ENCODE peak calls at places on chromosomes 16 and 17, in seven cellular contexts. One of them, this sample, is unnamed.

GRCh38 chr16:67857547-67858233 is 10.2 kb upstream of the CENPT start:
- DNase-seq in IMR-90: peak
- DNase-seq in spleen: no peak
- DNase-seq in prostate gland: peak
- DNase-seq in GM12878: no peak
- DNase-seq in A549: peak
- DNase-seq in adrenal gland: peak
- DNase-seq in this sample: peak

GRCh38 chr17:68734202-68734825 is 133.1 kb upstream of the FAM20A start:
- DNase-seq in IMR-90: no peak
- DNase-seq in spleen: no peak
- DNase-seq in prostate gland: no peak
- DNase-seq in GM12878: no peak
- DNase-seq in A549: no peak
- DNase-seq in adrenal gland: no peak
- DNase-seq in this sample: no peak

GRCh38 chr16:72051818-72052217 is 2.5 kb upstream of the HP start:
- DNase-seq in IMR-90: no peak
- DNase-seq in spleen: no peak
- DNase-seq in prostate gland: no peak
- DNase-seq in GM12878: no peak
- DNase-seq in A549: no peak
- DNase-seq in adrenal gland: no peak
- DNase-seq in this sample: no peak

GRCh38 chr17:8481089-8481488 is 45.4 kb downstream of the NDEL1 start:
- DNase-seq in IMR-90: no peak
- DNase-seq in spleen: no peak
- DNase-seq in prostate gland: no peak
- DNase-seq in GM12878: no peak
- DNase-seq in A549: no peak
- DNase-seq in adrenal gland: no peak
- DNase-seq in this sample: no peak

GRCh38 chr16:68093816-68094613 is 8.8 kb downstream of the NFATC3 start:
- DNase-seq in IMR-90: peak
- DNase-seq in spleen: no peak
- DNase-seq in prostate gland: no peak
- DNase-seq in GM12878: no peak
- DNase-seq in A549: peak
- DNase-seq in adrenal gland: no peak
- DNase-seq in this sample: no peak

GRCh38 chr17:9371019-9371418 is 204.6 kb downstream of the STX8 start:
- DNase-seq in IMR-90: peak
- DNase-seq in spleen: no peak
- DNase-seq in prostate gland: no peak
- DNase-seq in GM12878: peak
- DNase-seq in A549: peak
- DNase-seq in adrenal gland: peak
- DNase-seq in this sample: no peak

GRCh38 chr16:73058221-73058615 is 10.3 kb upstream of the ZFHX3 start:
- DNase-seq in IMR-90: no peak
- DNase-seq in spleen: peak
- DNase-seq in prostate gland: no peak
- DNase-seq in GM12878: no peak
- DNase-seq in A549: no peak
- DNase-seq in adrenal gland: peak
- DNase-seq in this sample: no peak

GRCh38 chr16:88686439-88687253 is at the start of gene SNAI3:
- DNase-seq in IMR-90: peak
- DNase-seq in spleen: peak
- DNase-seq in prostate gland: peak
- DNase-seq in GM12878: no peak
- DNase-seq in A549: peak
- DNase-seq in adrenal gland: peak
- DNase-seq in this sample: no peak

GRCh38 chr17:56913000-56913866 is 616 bp downstream of the TRIM25 start:
- DNase-seq in IMR-90: no peak
- DNase-seq in spleen: no peak
- DNase-seq in prostate gland: peak
- DNase-seq in GM12878: no peak
- DNase-seq in A549: no peak
- DNase-seq in adrenal gland: peak
- DNase-seq in this sample: peak

GRCh38 chr17:79018045-79018695 is 5.8 kb upstream of the C1QTNF1 start:
- DNase-seq in IMR-90: no peak
- DNase-seq in spleen: no peak
- DNase-seq in prostate gland: no peak
- DNase-seq in GM12878: no peak
- DNase-seq in A549: no peak
- DNase-seq in adrenal gland: peak
- DNase-seq in this sample: peak

GRCh38 chr16:1188781-1189189 is 35.9 kb downstream of the CACNA1H start:
- DNase-seq in IMR-90: peak
- DNase-seq in spleen: no peak
- DNase-seq in prostate gland: peak
- DNase-seq in GM12878: no peak
- DNase-seq in A549: no peak
- DNase-seq in adrenal gland: peak
- DNase-seq in this sample: peak

GRCh38 chr16:3509470-3509928 is 8.7 kb downstream of the CLUAP1 start:
- DNase-seq in IMR-90: no peak
- DNase-seq in spleen: peak
- DNase-seq in prostate gland: no peak
- DNase-seq in GM12878: peak
- DNase-seq in A549: no peak
- DNase-seq in adrenal gland: no peak
- DNase-seq in this sample: peak

DNA sequence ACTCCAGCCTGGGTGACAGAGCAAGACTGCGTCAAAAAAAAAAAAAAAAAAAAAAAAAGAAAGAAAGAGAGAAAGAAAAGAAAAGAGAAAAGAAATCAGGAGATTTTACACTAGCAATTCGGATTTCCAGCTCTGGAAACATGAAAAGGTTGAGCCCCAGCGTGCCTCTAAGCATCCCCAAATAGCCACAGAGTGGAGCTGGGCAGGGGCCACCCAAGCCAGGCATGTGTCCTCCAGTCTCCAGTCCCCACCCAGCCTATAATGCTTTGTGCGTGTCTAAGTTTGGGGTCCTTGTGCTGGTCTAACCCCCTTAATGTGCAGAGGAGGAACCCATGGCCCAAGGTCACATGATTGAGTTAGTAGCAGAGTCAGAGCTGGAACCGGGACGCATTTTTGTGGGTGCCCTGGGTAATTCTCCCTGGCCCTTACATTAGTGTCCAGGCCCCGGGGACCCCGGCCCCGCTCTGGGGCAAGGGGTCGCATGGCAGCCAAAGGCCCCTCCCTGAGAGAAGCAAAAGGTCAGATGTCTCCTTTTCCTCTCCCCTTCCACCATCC is 19.9 kb downstream of the ADAM11 start:
- DNase-seq in IMR-90: no peak
- DNase-seq in spleen: no peak
- DNase-seq in prostate gland: no peak
- DNase-seq in GM12878: no peak
- DNase-seq in A549: no peak
- DNase-seq in adrenal gland: no peak
- DNase-seq in this sample: no peak
- H3K27ac ChIP-seq in IMR-90: no peak
- H3K27ac ChIP-seq in spleen: no peak
- H3K27ac ChIP-seq in prostate gland: peak
- H3K27ac ChIP-seq in GM12878: no peak
- H3K27ac ChIP-seq in A549: peak
- H3K27ac ChIP-seq in adrenal gland: no peak
- H3K27ac ChIP-seq in this sample: peak

DNA sequence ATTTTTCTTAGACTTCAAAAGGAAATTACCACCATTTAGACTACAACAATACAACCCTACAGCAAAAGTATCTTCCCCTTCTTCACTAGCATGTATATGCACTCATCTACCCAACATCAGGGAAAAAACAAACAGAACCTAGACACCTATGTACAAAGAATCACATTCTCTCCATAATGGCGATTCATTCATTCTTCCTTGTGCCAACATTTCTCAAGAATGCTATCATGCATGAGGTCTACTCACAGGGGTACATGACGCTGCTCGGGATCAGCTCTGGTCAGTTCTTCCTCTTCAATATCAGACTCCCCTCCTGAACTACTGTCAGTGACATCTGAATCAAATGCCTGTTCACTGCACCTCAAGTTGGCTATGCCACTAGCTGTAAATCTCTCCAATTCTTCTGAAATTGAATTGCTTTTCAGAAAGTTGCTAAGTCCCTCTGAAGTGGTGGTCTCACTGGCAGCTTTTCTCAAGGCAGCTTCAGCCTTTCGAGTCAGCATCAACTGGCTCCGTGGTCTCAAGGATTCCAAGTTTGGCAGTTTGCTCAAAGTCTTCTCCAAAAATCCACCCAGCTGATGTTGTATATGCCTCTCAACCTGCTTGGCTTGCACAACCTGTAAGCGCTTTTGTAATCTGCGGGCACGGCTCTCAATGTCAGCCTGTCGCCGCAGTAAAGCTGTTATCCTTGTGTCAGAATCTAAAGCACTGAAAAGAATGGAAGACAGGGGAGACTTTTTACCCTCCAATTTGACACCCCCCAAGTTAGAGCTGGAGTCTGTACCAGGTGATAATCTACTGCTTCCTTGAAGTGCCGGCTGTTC is 22.4 kb downstream of the KANSL1 start:
- DNase-seq in IMR-90: no peak
- DNase-seq in spleen: no peak
- DNase-seq in prostate gland: no peak
- DNase-seq in GM12878: no peak
- DNase-seq in A549: no peak
- DNase-seq in adrenal gland: no peak
- DNase-seq in this sample: no peak
- TF ChIP-seq POLR2A in IMR-90: no peak
- TF ChIP-seq POLR2A in spleen: no peak
- TF ChIP-seq POLR2A in prostate gland: no peak
- TF ChIP-seq POLR2A in GM12878: no peak
- TF ChIP-seq POLR2A in A549: no peak
- TF ChIP-seq POLR2A in adrenal gland: no peak
- TF ChIP-seq POLR2A in this sample: no peak

GRCh38 chr16:11394593-11394960 is 49.3 kb downstream of the RMI2 start:
- DNase-seq in IMR-90: no peak
- DNase-seq in spleen: peak
- DNase-seq in prostate gland: no peak
- DNase-seq in GM12878: no peak
- DNase-seq in A549: no peak
- DNase-seq in adrenal gland: no peak
- DNase-seq in this sample: peak

GRCh38 chr16:11398136-11398535 is 52.9 kb downstream of the RMI2 start:
- DNase-seq in IMR-90: no peak
- DNase-seq in spleen: peak
- DNase-seq in prostate gland: no peak
- DNase-seq in GM12878: no peak
- DNase-seq in A549: no peak
- DNase-seq in adrenal gland: no peak
- DNase-seq in this sample: no peak

GRCh38 chr16:11395949-11396240 is 50.6 kb downstream of the RMI2 start:
- DNase-seq in IMR-90: no peak
- DNase-seq in spleen: no peak
- DNase-seq in prostate gland: no peak
- DNase-seq in GM12878: no peak
- DNase-seq in A549: no peak
- DNase-seq in adrenal gland: no peak
- DNase-seq in this sample: peak

GRCh38 chr16:11395008-11395948 is 50.0 kb downstream of the RMI2 start:
- DNase-seq in IMR-90: no peak
- DNase-seq in spleen: peak
- DNase-seq in prostate gland: peak
- DNase-seq in GM12878: no peak
- DNase-seq in A549: no peak
- DNase-seq in adrenal gland: no peak
- DNase-seq in this sample: peak

GRCh38 chr16:11396241-11397048 is 51.2 kb downstream of the RMI2 start:
- DNase-seq in IMR-90: peak
- DNase-seq in spleen: peak
- DNase-seq in prostate gland: peak
- DNase-seq in GM12878: no peak
- DNase-seq in A549: peak
- DNase-seq in adrenal gland: peak
- DNase-seq in this sample: peak
- H3K27ac ChIP-seq in IMR-90: no peak
- H3K27ac ChIP-seq in spleen: no peak
- H3K27ac ChIP-seq in prostate gland: no peak
- H3K27ac ChIP-seq in GM12878: no peak
- H3K27ac ChIP-seq in A549: peak
- H3K27ac ChIP-seq in adrenal gland: no peak
- H3K27ac ChIP-seq in this sample: no peak

GRCh38 chr17:59618894-59619312 is 792 bp upstream of the CLTC start:
- DNase-seq in IMR-90: peak
- DNase-seq in spleen: no peak
- DNase-seq in prostate gland: peak
- DNase-seq in GM12878: no peak
- DNase-seq in A549: no peak
- DNase-seq in adrenal gland: peak
- DNase-seq in this sample: no peak

GRCh38 chr17:59619313-59620063 is at the start of gene CLTC:
- DNase-seq in IMR-90: peak
- DNase-seq in spleen: peak
- DNase-seq in prostate gland: peak
- DNase-seq in GM12878: peak
- DNase-seq in A549: peak
- DNase-seq in adrenal gland: peak
- DNase-seq in this sample: peak

GRCh38 chr17:59620064-59620359 is 317 bp downstream of the CLTC start:
- DNase-seq in IMR-90: no peak
- DNase-seq in spleen: no peak
- DNase-seq in prostate gland: no peak
- DNase-seq in GM12878: no peak
- DNase-seq in A549: no peak
- DNase-seq in adrenal gland: no peak
- DNase-seq in this sample: no peak

GRCh38 chr17:59621771-59622170 is 2.1 kb downstream of the CLTC start:
- DNase-seq in IMR-90: no peak
- DNase-seq in spleen: no peak
- DNase-seq in prostate gland: no peak
- DNase-seq in GM12878: no peak
- DNase-seq in A549: no peak
- DNase-seq in adrenal gland: no peak
- DNase-seq in this sample: no peak

GRCh38 chr17:59620518-59621259 is 994 bp downstream of the CLTC start:
- DNase-seq in IMR-90: no peak
- DNase-seq in spleen: no peak
- DNase-seq in prostate gland: peak
- DNase-seq in GM12878: no peak
- DNase-seq in A549: peak
- DNase-seq in adrenal gland: peak
- DNase-seq in this sample: peak
- TF ChIP-seq POLR2A in IMR-90: no peak
- TF ChIP-seq POLR2A in spleen: no peak
- TF ChIP-seq POLR2A in prostate gland: no peak
- TF ChIP-seq POLR2A in GM12878: no peak
- TF ChIP-seq POLR2A in A549: no peak
- TF ChIP-seq POLR2A in adrenal gland: no peak
- TF ChIP-seq POLR2A in this sample: no peak